ENCODE peak calls at places on chromosomes 6 and 20, in seven cellular contexts. One of them, this sample, is unnamed.

GRCh38 chr6:123777554-123777953 is 26.1 kb upstream of the NKAIN2 start:
- DNase-seq in lung: no peak
- DNase-seq in uterus: no peak
- DNase-seq in neural crest cell: no peak
- DNase-seq in tibial nerve: no peak
- DNase-seq in AG09309: no peak
- DNase-seq in left lung: no peak
- DNase-seq in this sample: no peak

GRCh38 chr6:7566617-7567173 is 23.3 kb upstream of the SNRNP48 start:
- DNase-seq in lung: no peak
- DNase-seq in left lung: no peak
- DNase-seq in uterus: no peak
- DNase-seq in neural crest cell: no peak
- DNase-seq in AG09309: no peak
- DNase-seq in tibial nerve: no peak
- DNase-seq in this sample: no peak

GRCh38 chr20:50645253-50646068 is 45.9 kb downstream of the RIPOR3 start:
- DNase-seq in tibial nerve: peak
- DNase-seq in neural crest cell: no peak
- DNase-seq in lung: peak
- DNase-seq in AG09309: peak
- DNase-seq in left lung: peak
- DNase-seq in uterus: peak
- DNase-seq in this sample: peak

GRCh38 chr6:119727504-119728219 is 378.1 kb upstream of the MAN1A1 start:
- DNase-seq in AG09309: no peak
- DNase-seq in neural crest cell: no peak
- DNase-seq in uterus: no peak
- DNase-seq in lung: no peak
- DNase-seq in left lung: peak
- DNase-seq in tibial nerve: no peak
- DNase-seq in this sample: peak

GRCh38 chr6:154931741-154932424 is 63.2 kb upstream of the TIAM2 start:
- DNase-seq in AG09309: no peak
- DNase-seq in neural crest cell: no peak
- DNase-seq in tibial nerve: no peak
- DNase-seq in uterus: no peak
- DNase-seq in lung: no peak
- DNase-seq in left lung: no peak
- DNase-seq in this sample: no peak

GRCh38 chr20:62768815-62769287 is 27.4 kb upstream of the MRGBP start:
- DNase-seq in left lung: peak
- DNase-seq in AG09309: peak
- DNase-seq in lung: no peak
- DNase-seq in neural crest cell: no peak
- DNase-seq in uterus: no peak
- DNase-seq in tibial nerve: no peak
- DNase-seq in this sample: no peak

GRCh38 chr20:21623074-21623780 is 82.2 kb upstream of the PAX1 start:
- DNase-seq in tibial nerve: no peak
- DNase-seq in AG09309: no peak
- DNase-seq in neural crest cell: no peak
- DNase-seq in lung: no peak
- DNase-seq in uterus: no peak
- DNase-seq in left lung: no peak
- DNase-seq in this sample: no peak

GRCh38 chr20:40488401-40488800 is 200.6 kb downstream of the MAFB start:
- DNase-seq in left lung: no peak
- DNase-seq in neural crest cell: no peak
- DNase-seq in lung: no peak
- DNase-seq in tibial nerve: no peak
- DNase-seq in AG09309: no peak
- DNase-seq in uterus: no peak
- DNase-seq in this sample: no peak

GRCh38 chr20:58515240-58516212 is at the start of gene APCDD1L:
- DNase-seq in AG09309: no peak
- DNase-seq in lung: no peak
- DNase-seq in neural crest cell: no peak
- DNase-seq in left lung: no peak
- DNase-seq in tibial nerve: no peak
- DNase-seq in uterus: peak
- DNase-seq in this sample: peak

GRCh38 chr6:125991653-125992052 is 5.3 kb downstream of the TRMT11 start:
- DNase-seq in AG09309: no peak
- DNase-seq in left lung: no peak
- DNase-seq in neural crest cell: no peak
- DNase-seq in uterus: no peak
- DNase-seq in lung: no peak
- DNase-seq in tibial nerve: no peak
- DNase-seq in this sample: no peak

GRCh38 chr6:40695750-40696415 is 108.7 kb upstream of the LRFN2 start:
- DNase-seq in lung: no peak
- DNase-seq in neural crest cell: no peak
- DNase-seq in AG09309: no peak
- DNase-seq in uterus: no peak
- DNase-seq in left lung: no peak
- DNase-seq in tibial nerve: no peak
- DNase-seq in this sample: no peak

GRCh38 chr20:1322511-1323245 is 6.3 kb downstream of the SDCBP2 start:
- DNase-seq in lung: no peak
- DNase-seq in AG09309: peak
- DNase-seq in uterus: peak
- DNase-seq in tibial nerve: no peak
- DNase-seq in left lung: no peak
- DNase-seq in neural crest cell: no peak
- DNase-seq in this sample: no peak

GRCh38 chr6:141677598-141678211 is 455.0 kb upstream of the GJE1 start:
- DNase-seq in AG09309: no peak
- DNase-seq in tibial nerve: no peak
- DNase-seq in left lung: no peak
- DNase-seq in neural crest cell: no peak
- DNase-seq in uterus: no peak
- DNase-seq in lung: no peak
- DNase-seq in this sample: no peak

GRCh38 chr6:100622907-100623692 is 158.4 kb upstream of the SIM1 start:
- DNase-seq in neural crest cell: no peak
- DNase-seq in uterus: no peak
- DNase-seq in tibial nerve: no peak
- DNase-seq in left lung: no peak
- DNase-seq in AG09309: peak
- DNase-seq in lung: no peak
- DNase-seq in this sample: no peak

GRCh38 chr6:43705996-43706395 is 18.4 kb upstream of the MRPS18A start:
- DNase-seq in uterus: no peak
- DNase-seq in lung: no peak
- DNase-seq in tibial nerve: no peak
- DNase-seq in neural crest cell: no peak
- DNase-seq in AG09309: no peak
- DNase-seq in left lung: no peak
- DNase-seq in this sample: no peak

GRCh38 chr6:44558315-44559227 is 171.1 kb downstream of the CDC5L start:
- DNase-seq in AG09309: no peak
- DNase-seq in uterus: no peak
- DNase-seq in left lung: no peak
- DNase-seq in neural crest cell: no peak
- DNase-seq in lung: no peak
- DNase-seq in tibial nerve: no peak
- DNase-seq in this sample: no peak

GRCh38 chr20:53652090-53652858 is 58.6 kb upstream of the ZNF217 start:
- DNase-seq in neural crest cell: no peak
- DNase-seq in uterus: no peak
- DNase-seq in lung: no peak
- DNase-seq in tibial nerve: no peak
- DNase-seq in AG09309: no peak
- DNase-seq in left lung: no peak
- DNase-seq in this sample: no peak

GRCh38 chr6:2542858-2543218 is 207.9 kb downstream of the MYLK4 start:
- DNase-seq in tibial nerve: no peak
- DNase-seq in left lung: no peak
- DNase-seq in uterus: no peak
- DNase-seq in neural crest cell: no peak
- DNase-seq in lung: peak
- DNase-seq in AG09309: peak
- DNase-seq in this sample: no peak

GRCh38 chr6:106752641-106753040 is 123.3 kb downstream of the QRSL1 start:
- DNase-seq in AG09309: no peak
- DNase-seq in lung: no peak
- DNase-seq in neural crest cell: no peak
- DNase-seq in uterus: no peak
- DNase-seq in left lung: no peak
- DNase-seq in tibial nerve: no peak
- DNase-seq in this sample: no peak

GRCh38 chr20:112396-112795 is 24.9 kb downstream of the DEFB125 start:
- DNase-seq in neural crest cell: no peak
- DNase-seq in lung: no peak
- DNase-seq in tibial nerve: no peak
- DNase-seq in AG09309: no peak
- DNase-seq in uterus: no peak
- DNase-seq in left lung: no peak
- DNase-seq in this sample: no peak

GRCh38 chr6:19380287-19380686 is 456.9 kb upstream of the ID4 start:
- DNase-seq in neural crest cell: no peak
- DNase-seq in lung: no peak
- DNase-seq in tibial nerve: no peak
- DNase-seq in left lung: no peak
- DNase-seq in AG09309: peak
- DNase-seq in uterus: no peak
- DNase-seq in this sample: no peak

GRCh38 chr6:70985151-70985550 is 28.3 kb upstream of the B3GAT2 start:
- DNase-seq in lung: no peak
- DNase-seq in tibial nerve: no peak
- DNase-seq in left lung: no peak
- DNase-seq in neural crest cell: no peak
- DNase-seq in uterus: no peak
- DNase-seq in AG09309: no peak
- DNase-seq in this sample: no peak

GRCh38 chr6:169808608-169808967 is 57.2 kb downstream of the ERMARD start:
- DNase-seq in neural crest cell: no peak
- DNase-seq in lung: no peak
- DNase-seq in tibial nerve: no peak
- DNase-seq in uterus: no peak
- DNase-seq in left lung: no peak
- DNase-seq in AG09309: no peak
- DNase-seq in this sample: peak
- TF ChIP-seq CTCF in neural crest cell: no peak
- TF ChIP-seq CTCF in lung: no peak
- TF ChIP-seq CTCF in tibial nerve: no peak
- TF ChIP-seq CTCF in uterus: no peak
- TF ChIP-seq CTCF in left lung: no peak
- TF ChIP-seq CTCF in AG09309: no peak
- TF ChIP-seq CTCF in this sample: no peak

GRCh38 chr20:49157146-49157545 is 31.0 kb downstream of the STAU1 start:
- DNase-seq in AG09309: no peak
- DNase-seq in neural crest cell: no peak
- DNase-seq in lung: no peak
- DNase-seq in tibial nerve: no peak
- DNase-seq in uterus: no peak
- DNase-seq in left lung: no peak
- DNase-seq in this sample: no peak
- TF ChIP-seq CTCF in AG09309: no peak
- TF ChIP-seq CTCF in neural crest cell: no peak
- TF ChIP-seq CTCF in lung: no peak
- TF ChIP-seq CTCF in tibial nerve: no peak
- TF ChIP-seq CTCF in uterus: no peak
- TF ChIP-seq CTCF in left lung: no peak
- TF ChIP-seq CTCF in this sample: no peak

DNA sequence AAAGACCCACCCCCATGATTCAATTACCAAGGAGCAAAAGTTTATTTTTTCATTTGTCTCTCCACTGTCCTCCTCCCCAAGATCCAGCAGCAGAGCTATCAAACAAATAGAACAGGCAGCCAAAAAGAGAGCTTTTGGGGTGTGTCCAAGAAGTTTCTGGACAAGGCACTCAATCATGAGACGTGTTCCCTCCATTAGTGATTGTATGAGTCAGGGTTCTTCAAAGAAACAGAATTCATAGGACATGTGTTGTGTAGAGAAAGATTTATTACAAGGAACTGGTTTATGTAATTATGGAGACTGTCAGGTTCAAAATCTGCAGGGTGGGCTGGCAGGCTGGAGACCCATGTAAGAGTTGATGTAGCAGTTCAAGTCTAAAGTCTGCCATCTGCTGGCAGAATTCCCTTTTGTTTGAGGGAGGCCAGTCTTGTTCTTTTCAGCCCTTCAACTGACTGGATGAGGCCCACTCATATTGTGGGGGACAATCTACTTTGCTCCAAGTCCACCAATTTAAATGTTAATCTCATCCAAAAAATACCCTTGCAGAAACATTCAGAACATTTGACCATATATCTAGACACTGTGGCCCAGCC is 248.1 kb upstream of the OPRM1 start:
- DNase-seq in uterus: no peak
- DNase-seq in lung: no peak
- DNase-seq in left lung: no peak
- DNase-seq in AG09309: no peak
- DNase-seq in tibial nerve: no peak
- DNase-seq in neural crest cell: peak
- DNase-seq in this sample: peak
- TF ChIP-seq CTCF in uterus: no peak
- TF ChIP-seq CTCF in lung: no peak
- TF ChIP-seq CTCF in left lung: no peak
- TF ChIP-seq CTCF in AG09309: no peak
- TF ChIP-seq CTCF in tibial nerve: no peak
- TF ChIP-seq CTCF in neural crest cell: peak
- TF ChIP-seq CTCF in this sample: peak

GRCh38 chr20:41733151-41733550 is 115.0 kb upstream of the CHD6 start:
- DNase-seq in tibial nerve: peak
- DNase-seq in AG09309: no peak
- DNase-seq in left lung: no peak
- DNase-seq in lung: peak
- DNase-seq in neural crest cell: no peak
- DNase-seq in uterus: no peak
- DNase-seq in this sample: no peak

GRCh38 chr20:41734506-41734945 is 116.3 kb upstream of the CHD6 start:
- DNase-seq in lung: peak
- DNase-seq in neural crest cell: peak
- DNase-seq in uterus: no peak
- DNase-seq in tibial nerve: peak
- DNase-seq in AG09309: no peak
- DNase-seq in left lung: no peak
- DNase-seq in this sample: peak

GRCh38 chr20:41735949-41736348 is 117.8 kb upstream of the CHD6 start:
- DNase-seq in uterus: no peak
- DNase-seq in left lung: no peak
- DNase-seq in neural crest cell: no peak
- DNase-seq in AG09309: no peak
- DNase-seq in tibial nerve: no peak
- DNase-seq in lung: no peak
- DNase-seq in this sample: no peak

DNA sequence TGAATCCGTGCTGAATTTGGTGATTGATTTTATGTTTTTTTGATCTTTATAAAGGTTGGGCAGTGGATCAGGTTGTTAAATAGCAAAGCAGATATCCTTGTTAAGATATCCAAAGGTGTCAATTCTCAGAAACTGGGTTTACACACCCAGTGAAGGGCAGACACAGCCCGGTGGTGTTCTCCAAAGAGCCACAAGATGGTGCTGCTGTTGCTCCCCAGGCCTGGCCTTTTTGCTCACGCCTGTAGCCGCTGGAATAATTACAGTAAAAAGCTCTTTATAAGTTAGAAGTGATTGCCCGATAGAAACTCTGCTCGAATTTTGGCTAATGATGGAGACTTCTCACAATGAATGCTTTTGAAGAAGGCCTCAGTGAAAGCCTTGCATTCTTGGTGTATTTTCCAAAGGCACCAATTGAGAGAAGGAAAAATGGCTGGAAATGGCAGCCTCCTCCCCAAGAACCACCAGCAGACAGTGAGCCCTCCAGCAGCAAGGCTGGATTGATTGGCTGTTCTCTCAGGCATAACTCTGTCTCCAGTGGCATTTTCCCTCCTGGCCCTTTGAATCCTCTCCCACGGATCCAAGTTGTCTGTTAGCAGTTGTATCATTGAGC is 120.5 kb upstream of the CHD6 start:
- DNase-seq in AG09309: no peak
- DNase-seq in left lung: no peak
- DNase-seq in lung: no peak
- DNase-seq in uterus: no peak
- DNase-seq in neural crest cell: peak
- DNase-seq in tibial nerve: peak
- DNase-seq in this sample: peak
- TF ChIP-seq CTCF in AG09309: peak
- TF ChIP-seq CTCF in left lung: peak
- TF ChIP-seq CTCF in lung: peak
- TF ChIP-seq CTCF in uterus: peak
- TF ChIP-seq CTCF in neural crest cell: peak
- TF ChIP-seq CTCF in tibial nerve: peak
- TF ChIP-seq CTCF in this sample: peak

This sample was measured in H9.